ENCODE peak calls at places on chromosomes 13 and 19, in ten cellular contexts. J, L, F, Y, C, P, D, V, R and K are unnamed samples.

GRCh38 chr13:32381539-32381938 is 46.4 kb downstream of the N4BP2L1 start:
- DNase-seq in J (peak), L (no peak), F (no peak), Y (no peak), C (no peak), P (peak), D (peak), V (peak), R (peak), K (no peak)

GRCh38 chr13:111792956-111793355 is 274.0 kb upstream of the SOX1 start:
- DNase-seq in J (no peak), L (no peak), F (no peak), Y (peak), C (no peak), P (no peak), D (no peak), V (no peak), R (no peak), K (no peak)

GRCh38 chr13:91406619-91407018 is 8.2 kb downstream of the GPC5 start:
- DNase-seq in J (peak), L (no peak), F (no peak), Y (no peak), C (no peak), P (peak), D (peak), V (peak), R (peak), K (peak)

GRCh38 chr19:23882493-23882892 is 32.2 kb upstream of the ZNF726 start:
- DNase-seq in J (peak), L (no peak), F (no peak), Y (no peak), C (no peak), P (no peak), D (no peak), V (no peak), R (no peak), K (no peak)

GRCh38 chr13:110408286-110408685 is 101.2 kb downstream of the COL4A2 start:
- DNase-seq in J (no peak), L (no peak), F (no peak), Y (peak), C (no peak), P (no peak), D (no peak), V (no peak), R (no peak), K (no peak)

GRCh38 chr19:43725468-43725867 is 9.6 kb downstream of the IRGC start:
- DNase-seq in J (peak), L (no peak), F (no peak), Y (no peak), C (no peak), P (no peak), D (no peak), V (no peak), R (no peak), K (peak)

GRCh38 chr13:111384441-111385181 is 64.2 kb downstream of the TEX29 start:
- DNase-seq in J (no peak), L (no peak), F (no peak), Y (peak), C (no peak), P (peak), D (peak), V (no peak), R (no peak), K (no peak)

GRCh38 chr19:19513671-19514070 is 1.7 kb downstream of the TSSK6 start:
- DNase-seq in J (no peak), L (no peak), F (no peak), Y (no peak), C (no peak), P (no peak), D (no peak), V (no peak), R (no peak), K (no peak)

GRCh38 chr13:92354583-92354982 is 872.0 kb upstream of the GPC6 start:
- DNase-seq in J (no peak), L (no peak), F (no peak), Y (no peak), C (no peak), P (no peak), D (no peak), V (no peak), R (no peak), K (no peak)

GRCh38 chr13:38399540-38399939 is 49.9 kb downstream of the UFM1 start:
- DNase-seq in J (no peak), L (no peak), F (no peak), Y (no peak), C (no peak), P (no peak), D (no peak), V (no peak), R (no peak), K (no peak)

GRCh38 chr13:20425819-20426219 is 99.8 kb downstream of the CRYL1 start:
- DNase-seq in J (no peak), L (no peak), F (no peak), Y (no peak), C (no peak), P (peak), D (no peak), V (no peak), R (no peak), K (no peak)

GRCh38 chr13:112725346-112726017 is 35.6 kb downstream of the ATP11A start:
- DNase-seq in J (peak), L (no peak), F (no peak), Y (no peak), C (no peak), P (peak), D (peak), V (no peak), R (no peak), K (peak)

GRCh38 chr13:95301947-95302386 is 716 bp upstream of the ABCC4 start:
- DNase-seq in J (no peak), L (no peak), F (no peak), Y (no peak), C (no peak), P (peak), D (no peak), V (peak), R (no peak), K (no peak)

GRCh38 chr19:11551603-11552235 is 7.3 kb downstream of the ELOF1 start:
- DNase-seq in J (no peak), L (no peak), F (no peak), Y (no peak), C (no peak), P (peak), D (peak), V (no peak), R (peak), K (no peak)

GRCh38 chr19:5156231-5156986 is 184.2 kb downstream of the PTPRS start:
- DNase-seq in J (no peak), L (no peak), F (no peak), Y (no peak), C (no peak), P (no peak), D (no peak), V (no peak), R (no peak), K (no peak)

GRCh38 chr13:83121904-83122303 is 760.4 kb downstream of the SLITRK1 start:
- DNase-seq in J (no peak), L (no peak), F (no peak), Y (no peak), C (no peak), P (no peak), D (no peak), V (no peak), R (no peak), K (no peak)

GRCh38 chr19:45526143-45526542 is 18.9 kb downstream of the VASP start:
- DNase-seq in J (no peak), L (no peak), F (no peak), Y (no peak), C (no peak), P (no peak), D (peak), V (peak), R (peak), K (no peak)

GRCh38 chr13:23579886-23580706 is 9.9 kb downstream of the TNFRSF19 start:
- DNase-seq in J (no peak), L (no peak), F (no peak), Y (no peak), C (no peak), P (no peak), D (no peak), V (no peak), R (no peak), K (no peak)

GRCh38 chr13:35703061-35703460 is 226.6 kb upstream of the MAB21L1 start:
- DNase-seq in J (no peak), L (no peak), F (no peak), Y (no peak), C (no peak), P (no peak), D (no peak), V (no peak), R (no peak), K (no peak)

GRCh38 chr13:60974296-60974695 is 441.4 kb downstream of the PCDH20 start:
- DNase-seq in J (no peak), L (no peak), F (no peak), Y (no peak), C (no peak), P (no peak), D (no peak), V (no peak), R (no peak), K (no peak)

GRCh38 chr19:3547301-3547731 is 8.3 kb downstream of the TEKTIP1 start:
- DNase-seq in J (no peak), L (no peak), F (no peak), Y (no peak), C (no peak), P (peak), D (peak), V (no peak), R (peak), K (no peak)

GRCh38 chr19:41939861-41940442 is 11.7 kb upstream of the ERFL start:
- DNase-seq in J (no peak), L (peak), F (no peak), Y (no peak), C (no peak), P (peak), D (peak), V (no peak), R (peak), K (no peak)

GRCh38 chr13:34419025-34419424 is 523.0 kb upstream of the NBEA start:
- DNase-seq in J (no peak), L (no peak), F (no peak), Y (no peak), C (no peak), P (no peak), D (no peak), V (no peak), R (no peak), K (no peak)

GRCh38 chr19:1856345-1856697 is 7.1 kb downstream of the KLF16 start:
- DNase-seq in J (no peak), L (no peak), F (no peak), Y (no peak), C (no peak), P (peak), D (no peak), V (no peak), R (no peak), K (peak)

GRCh38 chr13:47175172-47175806 is 278.4 kb upstream of the HTR2A start:
- DNase-seq in J (no peak), L (no peak), F (no peak), Y (no peak), C (peak), P (no peak), D (no peak), V (no peak), R (peak), K (peak)

GRCh38 chr19:10431943-10432735 is 11.8 kb downstream of the PDE4A start:
- DNase-seq in J (peak), L (peak), F (no peak), Y (peak), C (no peak), P (peak), D (peak), V (no peak), R (peak), K (no peak)

GRCh38 chr19:3785464-3785937 is 680 bp downstream of the MATK start:
- DNase-seq in J (no peak), L (no peak), F (no peak), Y (no peak), C (no peak), P (peak), D (peak), V (no peak), R (no peak), K (peak)

GRCh38 chr19:42092350-42092749 is 16.4 kb downstream of the ZNF574 start:
- DNase-seq in J (peak), L (no peak), F (no peak), Y (no peak), C (no peak), P (peak), D (peak), V (no peak), R (no peak), K (peak)

GRCh38 chr19:3620145-3620816 is 6.3 kb downstream of the CACTIN start:
- DNase-seq in J (no peak), L (no peak), F (no peak), Y (no peak), C (no peak), P (no peak), D (no peak), V (no peak), R (peak), K (no peak)

GRCh38 chr13:21661510-21661909 is 9.4 kb upstream of the FGF9 start:
- DNase-seq in J (no peak), L (no peak), F (no peak), Y (no peak), C (no peak), P (no peak), D (no peak), V (no peak), R (no peak), K (no peak)

GRCh38 chr19:32397736-32398135 is 7.8 kb upstream of the DPY19L3 start:
- DNase-seq in J (no peak), L (no peak), F (no peak), Y (no peak), C (no peak), P (no peak), D (no peak), V (no peak), R (peak), K (no peak)

GRCh38 chr13:40409278-40409677 is 257.2 kb downstream of the FOXO1 start:
- DNase-seq in J (no peak), L (no peak), F (no peak), Y (no peak), C (no peak), P (no peak), D (no peak), V (no peak), R (no peak), K (no peak)

GRCh38 chr19:39126593-39127187 is 1.1 kb downstream of the PAK4 start:
- DNase-seq in J (no peak), L (no peak), F (no peak), Y (peak), C (no peak), P (no peak), D (peak), V (no peak), R (peak), K (no peak)

GRCh38 chr19:58021541-58022282 is 12.1 kb upstream of the ZSCAN1 start:
- DNase-seq in J (peak), L (no peak), F (no peak), Y (peak), C (peak), P (peak), D (peak), V (peak), R (peak), K (no peak)

GRCh38 chr13:46761866-46762265 is 35.1 kb downstream of the ESD start:
- DNase-seq in J (no peak), L (no peak), F (no peak), Y (no peak), C (no peak), P (no peak), D (no peak), V (no peak), R (no peak), K (no peak)

GRCh38 chr13:43111887-43112400 is 88.6 kb downstream of the DNAJC15 start:
- DNase-seq in J (no peak), L (no peak), F (no peak), Y (no peak), C (no peak), P (no peak), D (no peak), V (no peak), R (no peak), K (no peak)

GRCh38 chr19:13132471-13133166 is 14.6 kb downstream of the NACC1 start:
- DNase-seq in J (no peak), L (no peak), F (no peak), Y (no peak), C (no peak), P (peak), D (no peak), V (no peak), R (peak), K (no peak)